ENCODE peak calls at places on chromosome 7, in seven cellular contexts. G is NCI-H146; D is fibroblast of pulmonary artery; Z is iris pigment epithelial cell; X is astrocyte of the hippocampus; J is trophoblast cell; I is activated naive CD4-positive, alpha-beta T cell. W is an unnamed sample.

GRCh38 chr7:50676754-50677153 is 105.9 kb downstream of the GRB10 start:
- DNase-seq in G (no peak), X (no peak), Z (no peak), I (no peak), D (no peak), J (no peak), W (no peak)

GRCh38 chr7:143974457-143974856 is 19.8 kb downstream of the OR2F1 start:
- DNase-seq in G (no peak), D (no peak), I (no peak), X (no peak), J (peak), Z (peak), W (peak)

GRCh38 chr7:38367301-38367700 is 93.9 kb upstream of the TARP start:
- DNase-seq in D (no peak), G (no peak), I (no peak), Z (no peak), J (no peak), X (peak), W (no peak)

GRCh38 chr7:30252885-30253795 is 31.3 kb upstream of the ZNRF2 start:
- DNase-seq in I (no peak), G (peak), D (peak), Z (peak), J (peak), X (peak), W (peak)

GRCh38 chr7:88357794-88358533 is 51.3 kb upstream of the STEAP4 start:
- DNase-seq in X (no peak), G (no peak), Z (no peak), J (peak), D (peak), I (no peak), W (peak)

GRCh38 chr7:77536017-77536412 is 1.1 kb upstream of the PTPN12 start:
- DNase-seq in I (no peak), J (no peak), D (no peak), X (no peak), G (no peak), Z (no peak), W (no peak)

GRCh38 chr7:30995541-30995940 is 31.8 kb downstream of the GHRHR start:
- DNase-seq in X (no peak), I (no peak), J (no peak), Z (no peak), D (no peak), G (no peak), W (no peak)

GRCh38 chr7:105298439-105298894 is 90.3 kb downstream of the SRPK2 start:
- DNase-seq in Z (no peak), I (no peak), X (no peak), D (no peak), G (no peak), J (no peak), W (no peak)

GRCh38 chr7:156668130-156668741 is 27.7 kb downstream of the RNF32 start:
- DNase-seq in D (no peak), I (no peak), X (peak), Z (no peak), J (no peak), G (no peak), W (no peak)

GRCh38 chr7:4006687-4007086 is 675.4 kb upstream of the FOXK1 start:
- DNase-seq in J (no peak), G (peak), D (no peak), I (no peak), Z (no peak), X (peak), W (no peak)

GRCh38 chr7:50739744-50740455 is 42.8 kb downstream of the GRB10 start:
- DNase-seq in G (no peak), Z (no peak), X (peak), J (no peak), I (no peak), D (peak), W (peak)

GRCh38 chr7:47803846-47804245 is 144.4 kb downstream of the PKD1L1 start:
- DNase-seq in G (peak), X (no peak), Z (no peak), D (no peak), J (no peak), I (no peak), W (no peak)

GRCh38 chr7:16846611-16847165 is 35.1 kb downstream of the AGR3 start:
- DNase-seq in Z (no peak), J (peak), D (no peak), G (peak), X (no peak), I (no peak), W (no peak)

GRCh38 chr7:73737491-73738219 is 947 bp downstream of the ABHD11 start:
- DNase-seq in J (peak), G (no peak), Z (no peak), D (no peak), X (no peak), I (no peak), W (no peak)

GRCh38 chr7:95056107-95056689 is 148.8 kb downstream of the PPP1R9A start:
- DNase-seq in J (no peak), Z (no peak), D (no peak), G (no peak), X (peak), I (no peak), W (no peak)